ENCODE peak calls at places on chromosomes 5 and 9, in six cellular contexts. One of them, this sample, is unnamed.
A peak's percentile ranks its signal among the peaks of the same experiment; 100 is the strongest.

GRCh38 chr5:125199968-125200841 is 453.8 kb upstream of the ZNF608 start:
- DNase-seq in body of pancreas: no peak
- DNase-seq in spleen: no peak
- DNase-seq in neural progenitor cell: peak; percentile 78
- DNase-seq in prostate gland: no peak
- DNase-seq in dorsolateral prefrontal cortex: peak; percentile 35
- DNase-seq in this sample: peak; percentile 61

GRCh38 chr9:1049641-1050040 is 516 bp upstream of the DMRT2 start:
- DNase-seq in dorsolateral prefrontal cortex: no peak
- DNase-seq in body of pancreas: no peak
- DNase-seq in spleen: no peak
- DNase-seq in neural progenitor cell: no peak
- DNase-seq in prostate gland: no peak
- DNase-seq in this sample: no peak

GRCh38 chr5:92391-93220 is 638 bp downstream of the PLEKHG4B start:
- DNase-seq in spleen: no peak
- DNase-seq in dorsolateral prefrontal cortex: no peak
- DNase-seq in prostate gland: no peak
- DNase-seq in neural progenitor cell: peak; percentile 49
- DNase-seq in body of pancreas: no peak
- DNase-seq in this sample: no peak

GRCh38 chr9:86778761-86779160 is 168.5 kb downstream of the GAS1 start:
- DNase-seq in body of pancreas: no peak
- DNase-seq in prostate gland: no peak
- DNase-seq in neural progenitor cell: no peak
- DNase-seq in dorsolateral prefrontal cortex: no peak
- DNase-seq in spleen: no peak
- DNase-seq in this sample: no peak

GRCh38 chr9:132214027-132214622 is 52.3 kb downstream of the NTNG2 start:
- DNase-seq in spleen: no peak
- DNase-seq in neural progenitor cell: peak; percentile 52
- DNase-seq in body of pancreas: peak; percentile 82
- DNase-seq in prostate gland: peak; percentile 52
- DNase-seq in dorsolateral prefrontal cortex: peak; percentile 49
- DNase-seq in this sample: peak; percentile 93

GRCh38 chr9:68873179-68873578 is 140.7 kb downstream of the PRKACG start:
- DNase-seq in spleen: no peak
- DNase-seq in neural progenitor cell: no peak
- DNase-seq in body of pancreas: no peak
- DNase-seq in prostate gland: no peak
- DNase-seq in dorsolateral prefrontal cortex: no peak
- DNase-seq in this sample: no peak

GRCh38 chr9:92980085-92980745 is 32.9 kb downstream of the FGD3 start:
- DNase-seq in body of pancreas: no peak
- DNase-seq in dorsolateral prefrontal cortex: no peak
- DNase-seq in neural progenitor cell: no peak
- DNase-seq in spleen: no peak
- DNase-seq in prostate gland: no peak
- DNase-seq in this sample: no peak

GRCh38 chr5:75532190-75532589 is 20.5 kb downstream of the POLK start:
- DNase-seq in spleen: no peak
- DNase-seq in dorsolateral prefrontal cortex: no peak
- DNase-seq in neural progenitor cell: no peak
- DNase-seq in body of pancreas: no peak
- DNase-seq in prostate gland: no peak
- DNase-seq in this sample: no peak

GRCh38 chr5:90096415-90097081 is 313.0 kb downstream of the CETN3 start:
- DNase-seq in spleen: no peak
- DNase-seq in body of pancreas: no peak
- DNase-seq in neural progenitor cell: no peak
- DNase-seq in dorsolateral prefrontal cortex: no peak
- DNase-seq in prostate gland: no peak
- DNase-seq in this sample: peak; percentile 78

GRCh38 chr5:132420706-132421272 is 51.3 kb downstream of the SLC22A5 start:
- DNase-seq in dorsolateral prefrontal cortex: no peak
- DNase-seq in spleen: peak; percentile 79
- DNase-seq in neural progenitor cell: no peak
- DNase-seq in body of pancreas: no peak
- DNase-seq in prostate gland: no peak
- DNase-seq in this sample: no peak

GRCh38 chr9:19998823-19999455 is 210.1 kb upstream of the SLC24A2 start:
- DNase-seq in spleen: no peak
- DNase-seq in body of pancreas: no peak
- DNase-seq in dorsolateral prefrontal cortex: no peak
- DNase-seq in prostate gland: no peak
- DNase-seq in neural progenitor cell: no peak
- DNase-seq in this sample: no peak

GRCh38 chr5:171713152-171713551 is 72.5 kb upstream of the SMIM23 start:
- DNase-seq in spleen: no peak
- DNase-seq in prostate gland: no peak
- DNase-seq in body of pancreas: no peak
- DNase-seq in neural progenitor cell: no peak
- DNase-seq in dorsolateral prefrontal cortex: no peak
- DNase-seq in this sample: no peak

GRCh38 chr5:158792186-158792585 is 307.5 kb downstream of the EBF1 start:
- DNase-seq in spleen: no peak
- DNase-seq in neural progenitor cell: no peak
- DNase-seq in prostate gland: no peak
- DNase-seq in body of pancreas: no peak
- DNase-seq in dorsolateral prefrontal cortex: no peak
- DNase-seq in this sample: no peak

GRCh38 chr9:105329729-105330082 is 85.3 kb downstream of the SLC44A1 start:
- DNase-seq in body of pancreas: no peak
- DNase-seq in neural progenitor cell: no peak
- DNase-seq in spleen: no peak
- DNase-seq in dorsolateral prefrontal cortex: no peak
- DNase-seq in prostate gland: no peak
- DNase-seq in this sample: peak; percentile 69

GRCh38 chr9:22008662-22009562 is at the start of gene CDKN2B:
- DNase-seq in spleen: peak; percentile 96
- DNase-seq in prostate gland: peak; percentile 94
- DNase-seq in dorsolateral prefrontal cortex: peak; percentile 85
- DNase-seq in body of pancreas: peak; percentile 96
- DNase-seq in neural progenitor cell: peak; percentile 98
- DNase-seq in this sample: peak; percentile 96

GRCh38 chr5:175698401-175699115 is 40.7 kb downstream of the HRH2 start:
- DNase-seq in body of pancreas: no peak
- DNase-seq in neural progenitor cell: no peak
- DNase-seq in prostate gland: no peak
- DNase-seq in spleen: peak; percentile 50
- DNase-seq in dorsolateral prefrontal cortex: no peak
- DNase-seq in this sample: no peak

GRCh38 chr5:172505840-172506638 is 51.7 kb upstream of the SH3PXD2B start:
- DNase-seq in prostate gland: no peak
- DNase-seq in neural progenitor cell: no peak
- DNase-seq in spleen: peak; percentile 27
- DNase-seq in body of pancreas: no peak
- DNase-seq in dorsolateral prefrontal cortex: no peak
- DNase-seq in this sample: no peak

GRCh38 chr9:116480700-116481099 is 206.4 kb upstream of the TRIM32 start:
- DNase-seq in spleen: no peak
- DNase-seq in dorsolateral prefrontal cortex: no peak
- DNase-seq in body of pancreas: no peak
- DNase-seq in neural progenitor cell: no peak
- DNase-seq in prostate gland: no peak
- DNase-seq in this sample: no peak

GRCh38 chr9:108811944-108812343 is 43.8 kb downstream of the ACTL7B start:
- DNase-seq in body of pancreas: no peak
- DNase-seq in prostate gland: no peak
- DNase-seq in dorsolateral prefrontal cortex: no peak
- DNase-seq in neural progenitor cell: no peak
- DNase-seq in spleen: no peak
- DNase-seq in this sample: no peak

GRCh38 chr5:154520861-154521453 is 42.9 kb upstream of the HAND1 start:
- DNase-seq in prostate gland: no peak
- DNase-seq in dorsolateral prefrontal cortex: no peak
- DNase-seq in neural progenitor cell: peak; percentile 90
- DNase-seq in spleen: no peak
- DNase-seq in body of pancreas: peak; percentile 51
- DNase-seq in this sample: peak; percentile 19

GRCh38 chr9:106830527-106831140 is 32.3 kb upstream of the ZNF462 start:
- DNase-seq in neural progenitor cell: no peak
- DNase-seq in spleen: no peak
- DNase-seq in body of pancreas: peak; percentile 14
- DNase-seq in dorsolateral prefrontal cortex: no peak
- DNase-seq in prostate gland: no peak
- DNase-seq in this sample: no peak

GRCh38 chr9:70255521-70255920 is 3.3 kb upstream of the SMC5 start:
- DNase-seq in spleen: no peak
- DNase-seq in body of pancreas: no peak
- DNase-seq in prostate gland: no peak
- DNase-seq in dorsolateral prefrontal cortex: no peak
- DNase-seq in neural progenitor cell: no peak
- DNase-seq in this sample: no peak

GRCh38 chr5:126973193-126973592 is 57.2 kb downstream of the MARCHF3 start:
- DNase-seq in spleen: peak; percentile 69
- DNase-seq in prostate gland: no peak
- DNase-seq in neural progenitor cell: no peak
- DNase-seq in body of pancreas: no peak
- DNase-seq in dorsolateral prefrontal cortex: no peak
- DNase-seq in this sample: no peak

GRCh38 chr5:111676496-111676895 is 80.5 kb downstream of the NREP start:
- DNase-seq in body of pancreas: no peak
- DNase-seq in neural progenitor cell: no peak
- DNase-seq in spleen: no peak
- DNase-seq in prostate gland: no peak
- DNase-seq in dorsolateral prefrontal cortex: no peak
- DNase-seq in this sample: no peak

GRCh38 chr9:137778914-137779313 is 98.7 kb upstream of the CACNA1B start:
- DNase-seq in dorsolateral prefrontal cortex: no peak
- DNase-seq in prostate gland: no peak
- DNase-seq in spleen: no peak
- DNase-seq in neural progenitor cell: no peak
- DNase-seq in body of pancreas: no peak
- DNase-seq in this sample: no peak

GRCh38 chr9:21833090-21833801 is 30.8 kb downstream of the MTAP start:
- DNase-seq in neural progenitor cell: no peak
- DNase-seq in spleen: peak; percentile 84
- DNase-seq in dorsolateral prefrontal cortex: no peak
- DNase-seq in body of pancreas: no peak
- DNase-seq in prostate gland: no peak
- DNase-seq in this sample: no peak

GRCh38 chr5:68171101-68171558 is 44.4 kb upstream of the PIK3R1 start:
- DNase-seq in neural progenitor cell: peak; percentile 61
- DNase-seq in prostate gland: peak; percentile 55
- DNase-seq in dorsolateral prefrontal cortex: peak; percentile 50
- DNase-seq in body of pancreas: no peak
- DNase-seq in spleen: no peak
- DNase-seq in this sample: no peak

GRCh38 chr5:6722015-6722414 is 8.8 kb downstream of the TENT4A start:
- DNase-seq in neural progenitor cell: no peak
- DNase-seq in dorsolateral prefrontal cortex: no peak
- DNase-seq in body of pancreas: no peak
- DNase-seq in spleen: no peak
- DNase-seq in prostate gland: no peak
- DNase-seq in this sample: peak; percentile 23

GRCh38 chr5:51606921-51607320 is 223.7 kb downstream of the ISL1 start:
- DNase-seq in dorsolateral prefrontal cortex: no peak
- DNase-seq in spleen: no peak
- DNase-seq in body of pancreas: no peak
- DNase-seq in neural progenitor cell: no peak
- DNase-seq in prostate gland: no peak
- DNase-seq in this sample: no peak
- H3K27ac ChIP-seq in dorsolateral prefrontal cortex: no peak overlapping the region
- H3K27ac ChIP-seq in spleen: no peak overlapping the region
- H3K27ac ChIP-seq in body of pancreas: no peak overlapping the region
- H3K27ac ChIP-seq in neural progenitor cell: no peak overlapping the region
- H3K27ac ChIP-seq in prostate gland: no peak overlapping the region
- H3K27ac ChIP-seq in this sample: no peak overlapping the region

DNA sequence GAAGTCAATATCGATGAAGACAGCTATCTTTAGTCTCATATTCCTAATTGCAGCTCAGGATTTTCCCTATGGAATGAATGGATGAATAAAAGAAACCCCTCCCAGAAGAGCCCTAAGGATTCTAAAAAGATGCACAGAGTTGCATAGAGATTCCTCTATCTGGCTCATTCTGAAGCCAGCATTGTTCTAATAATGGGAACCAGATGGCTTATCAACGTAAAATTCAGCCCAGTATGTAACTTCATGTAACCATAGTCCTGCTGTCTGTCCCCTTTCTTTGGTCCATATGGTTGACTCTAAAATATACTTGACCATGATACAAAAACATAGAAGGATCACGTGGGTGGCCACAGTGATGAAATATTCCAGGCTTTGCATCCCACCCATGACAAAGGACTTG is 508.6 kb downstream of the RASEF start:
- DNase-seq in neural progenitor cell: no peak
- DNase-seq in spleen: no peak
- DNase-seq in prostate gland: no peak
- DNase-seq in dorsolateral prefrontal cortex: no peak
- DNase-seq in body of pancreas: no peak
- DNase-seq in this sample: no peak
- H3K27ac ChIP-seq in neural progenitor cell: no peak overlapping the region
- H3K27ac ChIP-seq in spleen: no peak overlapping the region
- H3K27ac ChIP-seq in prostate gland: no peak overlapping the region
- H3K27ac ChIP-seq in dorsolateral prefrontal cortex: no peak overlapping the region
- H3K27ac ChIP-seq in body of pancreas: no peak overlapping the region
- H3K27ac ChIP-seq in this sample: no peak overlapping the region

DNA sequence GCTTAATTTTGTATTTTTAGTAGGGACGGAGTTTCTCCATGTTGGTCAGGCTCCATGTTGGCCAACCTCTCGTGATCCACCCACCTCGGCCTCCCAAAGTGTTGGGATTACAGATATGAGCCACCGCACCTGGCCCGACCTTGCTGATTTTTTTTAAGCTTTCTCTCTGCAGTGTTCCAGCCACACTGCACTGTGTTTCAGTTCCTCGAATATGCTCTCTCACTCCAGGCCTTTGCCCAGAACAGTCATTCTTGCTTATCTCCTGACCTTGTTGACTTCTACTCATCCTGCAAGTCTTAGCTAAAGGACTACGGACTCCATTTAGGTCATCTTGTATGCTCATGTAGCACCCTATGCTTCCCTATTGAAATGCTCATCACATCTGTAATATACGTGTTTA is 3.3 kb downstream of the SNAPC3 start:
- DNase-seq in spleen: no peak
- DNase-seq in body of pancreas: no peak
- DNase-seq in neural progenitor cell: no peak
- DNase-seq in dorsolateral prefrontal cortex: no peak
- DNase-seq in prostate gland: no peak
- DNase-seq in this sample: no peak
- H3K27ac ChIP-seq in spleen: peak overlapping the region; percentile 9
- H3K27ac ChIP-seq in body of pancreas: no peak overlapping the region
- H3K27ac ChIP-seq in neural progenitor cell: no peak overlapping the region
- H3K27ac ChIP-seq in dorsolateral prefrontal cortex: no peak overlapping the region
- H3K27ac ChIP-seq in prostate gland: no peak overlapping the region
- H3K27ac ChIP-seq in this sample: no peak overlapping the region

GRCh38 chr5:73900566-73900965 is 274.6 kb downstream of the ARHGEF28 start:
- DNase-seq in body of pancreas: no peak
- DNase-seq in dorsolateral prefrontal cortex: no peak
- DNase-seq in spleen: no peak
- DNase-seq in prostate gland: no peak
- DNase-seq in neural progenitor cell: no peak
- DNase-seq in this sample: no peak
- H3K27ac ChIP-seq in body of pancreas: no peak overlapping the region
- H3K27ac ChIP-seq in dorsolateral prefrontal cortex: no peak overlapping the region
- H3K27ac ChIP-seq in spleen: no peak overlapping the region
- H3K27ac ChIP-seq in prostate gland: no peak overlapping the region
- H3K27ac ChIP-seq in neural progenitor cell: no peak overlapping the region
- H3K27ac ChIP-seq in this sample: no peak overlapping the region